ENCODE peak calls at places on chromosomes 1 and 21, in seven cellular contexts. One of them, this sample, is unnamed.

GRCh38 chr1:39409055-39409816 is 82.2 kb upstream of the BMP8A start:
- DNase-seq in H1: no peak
- DNase-seq in mesendoderm: peak
- DNase-seq in IMR-90: peak
- DNase-seq in H9: peak
- DNase-seq in mesenchymal stem cell: peak
- DNase-seq in trophoblast cell: peak
- DNase-seq in this sample: peak

GRCh38 chr1:71428029-71428428 is 347.2 kb upstream of the ZRANB2 start:
- DNase-seq in mesenchymal stem cell: no peak
- DNase-seq in IMR-90: no peak
- DNase-seq in H1: no peak
- DNase-seq in mesendoderm: no peak
- DNase-seq in trophoblast cell: no peak
- DNase-seq in H9: no peak
- DNase-seq in this sample: no peak

GRCh38 chr1:223796210-223796609 is 49.5 kb downstream of the TP53BP2 start:
- DNase-seq in mesendoderm: no peak
- DNase-seq in H9: no peak
- DNase-seq in trophoblast cell: no peak
- DNase-seq in H1: no peak
- DNase-seq in mesenchymal stem cell: no peak
- DNase-seq in IMR-90: no peak
- DNase-seq in this sample: no peak

GRCh38 chr1:40922969-40923368 is 56.5 kb upstream of the CTPS1 start:
- DNase-seq in H9: peak
- DNase-seq in mesenchymal stem cell: no peak
- DNase-seq in mesendoderm: no peak
- DNase-seq in IMR-90: no peak
- DNase-seq in trophoblast cell: no peak
- DNase-seq in H1: no peak
- DNase-seq in this sample: no peak

GRCh38 chr1:99645199-99645598 is 714 bp upstream of the PALMD start:
- DNase-seq in trophoblast cell: peak
- DNase-seq in H1: no peak
- DNase-seq in H9: no peak
- DNase-seq in IMR-90: peak
- DNase-seq in mesendoderm: no peak
- DNase-seq in mesenchymal stem cell: peak
- DNase-seq in this sample: no peak

GRCh38 chr1:8377382-8377928 is 59.5 kb downstream of the SLC45A1 start:
- DNase-seq in IMR-90: no peak
- DNase-seq in mesenchymal stem cell: no peak
- DNase-seq in trophoblast cell: no peak
- DNase-seq in H9: no peak
- DNase-seq in mesendoderm: no peak
- DNase-seq in H1: no peak
- DNase-seq in this sample: no peak

GRCh38 chr1:245566952-245567351 is 412.2 kb downstream of the KIF26B start:
- DNase-seq in H9: no peak
- DNase-seq in H1: no peak
- DNase-seq in trophoblast cell: no peak
- DNase-seq in mesenchymal stem cell: peak
- DNase-seq in IMR-90: no peak
- DNase-seq in mesendoderm: no peak
- DNase-seq in this sample: no peak

GRCh38 chr1:20255666-20256065 is 35.0 kb upstream of the VWA5B1 start:
- DNase-seq in IMR-90: peak
- DNase-seq in mesenchymal stem cell: peak
- DNase-seq in H1: no peak
- DNase-seq in mesendoderm: peak
- DNase-seq in trophoblast cell: peak
- DNase-seq in H9: peak
- DNase-seq in this sample: no peak

GRCh38 chr1:156510709-156511108 is 10.1 kb upstream of the MEF2D start:
- DNase-seq in trophoblast cell: no peak
- DNase-seq in mesendoderm: no peak
- DNase-seq in H1: no peak
- DNase-seq in IMR-90: peak
- DNase-seq in mesenchymal stem cell: no peak
- DNase-seq in H9: no peak
- DNase-seq in this sample: no peak

GRCh38 chr1:199046618-199047017 is 407.8 kb downstream of the PTPRC start:
- DNase-seq in mesendoderm: no peak
- DNase-seq in trophoblast cell: no peak
- DNase-seq in H9: no peak
- DNase-seq in IMR-90: no peak
- DNase-seq in H1: no peak
- DNase-seq in mesenchymal stem cell: no peak
- DNase-seq in this sample: no peak

GRCh38 chr1:207845109-207845508 is 65.8 kb downstream of the CD34 start:
- DNase-seq in H9: no peak
- DNase-seq in mesenchymal stem cell: no peak
- DNase-seq in H1: no peak
- DNase-seq in trophoblast cell: no peak
- DNase-seq in IMR-90: no peak
- DNase-seq in mesendoderm: no peak
- DNase-seq in this sample: no peak

GRCh38 chr1:92854386-92854785 is 22.5 kb downstream of the RPL5 start:
- DNase-seq in H9: no peak
- DNase-seq in mesendoderm: no peak
- DNase-seq in IMR-90: no peak
- DNase-seq in trophoblast cell: peak
- DNase-seq in mesenchymal stem cell: no peak
- DNase-seq in H1: no peak
- DNase-seq in this sample: no peak

GRCh38 chr21:29224006-29224405 is 74.7 kb upstream of the BACH1 start:
- DNase-seq in mesenchymal stem cell: no peak
- DNase-seq in mesendoderm: no peak
- DNase-seq in IMR-90: no peak
- DNase-seq in trophoblast cell: no peak
- DNase-seq in H9: no peak
- DNase-seq in H1: no peak
- DNase-seq in this sample: no peak

GRCh38 chr1:97034651-97035050 is 313.1 kb downstream of the PTBP2 start:
- DNase-seq in IMR-90: no peak
- DNase-seq in mesendoderm: no peak
- DNase-seq in trophoblast cell: no peak
- DNase-seq in mesenchymal stem cell: no peak
- DNase-seq in H9: no peak
- DNase-seq in H1: no peak
- DNase-seq in this sample: no peak
- H3K23ac ChIP-seq in IMR-90: no peak
- H3K23ac ChIP-seq in mesendoderm: no peak
- H3K23ac ChIP-seq in trophoblast cell: no peak
- H3K23ac ChIP-seq in mesenchymal stem cell: no peak
- H3K23ac ChIP-seq in H9: no peak
- H3K23ac ChIP-seq in H1: no peak
- H3K23ac ChIP-seq in this sample: no peak

GRCh38 chr1:59819566-59820438 is 5.1 kb downstream of the HOOK1 start:
- DNase-seq in H9: no peak
- DNase-seq in IMR-90: no peak
- DNase-seq in trophoblast cell: no peak
- DNase-seq in mesendoderm: no peak
- DNase-seq in H1: no peak
- DNase-seq in mesenchymal stem cell: no peak
- DNase-seq in this sample: no peak
- H2BK120ac ChIP-seq in H9: no peak
- H2BK120ac ChIP-seq in IMR-90: no peak
- H2BK120ac ChIP-seq in trophoblast cell: no peak
- H2BK120ac ChIP-seq in mesendoderm: no peak
- H2BK120ac ChIP-seq in H1: no peak
- H2BK120ac ChIP-seq in mesenchymal stem cell: no peak
- H2BK120ac ChIP-seq in this sample: no peak

DNA sequence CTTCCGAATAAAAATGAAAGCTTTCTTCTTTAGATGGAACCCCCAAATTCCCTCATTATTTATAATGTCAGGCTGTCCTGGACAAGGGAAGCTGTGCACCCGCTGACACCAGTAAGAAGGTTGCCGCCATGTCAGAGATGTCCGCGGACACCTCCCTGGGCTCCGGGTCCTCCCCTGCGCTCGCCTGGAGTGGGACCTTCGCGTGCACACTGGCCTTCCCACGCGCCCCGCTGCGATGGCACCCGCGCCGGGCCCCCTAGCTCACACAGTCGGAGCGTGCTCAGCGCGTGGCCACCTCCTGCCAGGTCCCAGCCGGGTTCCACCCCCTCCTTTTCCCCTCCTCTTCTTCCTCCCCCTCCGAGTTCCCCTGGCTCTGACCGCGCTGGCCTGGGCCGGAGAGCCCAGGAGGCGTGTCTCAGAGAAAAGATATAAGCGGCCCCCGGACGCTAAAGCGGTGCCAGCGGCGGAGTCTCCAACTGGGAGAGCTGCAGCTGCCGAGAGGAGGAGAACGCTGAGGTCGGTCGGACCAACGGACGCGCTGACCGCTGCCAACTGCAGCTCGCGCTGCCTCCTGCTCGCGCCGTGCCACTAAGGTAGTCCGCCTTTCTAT is at the start of gene G0S2:
- DNase-seq in H1: no peak
- DNase-seq in IMR-90: peak
- DNase-seq in mesendoderm: peak
- DNase-seq in H9: peak
- DNase-seq in mesenchymal stem cell: peak
- DNase-seq in trophoblast cell: no peak
- DNase-seq in this sample: peak
- H3K9ac ChIP-seq in H1: no peak
- H3K9ac ChIP-seq in IMR-90: peak
- H3K9ac ChIP-seq in mesendoderm: peak
- H3K9ac ChIP-seq in H9: peak
- H3K9ac ChIP-seq in mesenchymal stem cell: peak
- H3K9ac ChIP-seq in trophoblast cell: no peak
- H3K9ac ChIP-seq in this sample: peak

DNA sequence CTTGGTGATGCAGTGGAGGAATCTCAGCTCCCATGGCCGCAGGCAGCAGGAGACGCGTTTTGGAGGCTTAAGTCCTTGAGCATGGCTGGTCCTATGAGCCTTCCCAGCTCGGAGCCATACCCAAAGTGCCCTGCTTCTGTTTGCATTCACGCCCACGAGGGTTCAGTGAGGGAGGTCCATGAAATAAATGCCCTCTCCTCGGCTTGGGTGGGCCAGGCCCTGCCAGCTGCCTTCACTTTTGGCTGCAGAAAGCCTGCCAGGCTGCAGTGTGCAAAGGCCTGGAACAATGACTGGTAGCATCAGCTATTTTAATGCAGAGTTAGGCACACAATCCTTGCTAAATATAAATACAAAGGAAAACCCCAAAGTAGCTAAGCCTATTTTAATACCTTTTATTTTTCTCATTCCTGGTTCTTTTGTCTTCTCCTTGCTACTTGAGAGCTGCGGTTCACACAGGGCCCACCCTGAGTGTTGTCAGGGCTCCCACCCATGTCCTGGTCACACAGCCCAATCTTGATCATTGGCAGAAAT is 49.4 kb downstream of the H3-3A start:
- DNase-seq in mesendoderm: no peak
- DNase-seq in H1: no peak
- DNase-seq in H9: no peak
- DNase-seq in mesenchymal stem cell: no peak
- DNase-seq in IMR-90: no peak
- DNase-seq in trophoblast cell: no peak
- DNase-seq in this sample: no peak
- H3K23ac ChIP-seq in mesendoderm: no peak
- H3K23ac ChIP-seq in H1: no peak
- H3K23ac ChIP-seq in H9: no peak
- H3K23ac ChIP-seq in mesenchymal stem cell: no peak
- H3K23ac ChIP-seq in IMR-90: no peak
- H3K23ac ChIP-seq in trophoblast cell: no peak
- H3K23ac ChIP-seq in this sample: no peak

GRCh38 chr1:86812286-86812685 is 101.6 kb downstream of the SELENOF start:
- DNase-seq in H1: no peak
- DNase-seq in H9: no peak
- DNase-seq in mesendoderm: no peak
- DNase-seq in IMR-90: no peak
- DNase-seq in trophoblast cell: no peak
- DNase-seq in mesenchymal stem cell: no peak
- DNase-seq in this sample: no peak

GRCh38 chr1:86811128-86811527 is 102.8 kb downstream of the SELENOF start:
- DNase-seq in trophoblast cell: no peak
- DNase-seq in H1: no peak
- DNase-seq in mesendoderm: no peak
- DNase-seq in IMR-90: no peak
- DNase-seq in mesenchymal stem cell: no peak
- DNase-seq in H9: no peak
- DNase-seq in this sample: no peak

GRCh38 chr1:86811539-86811938 is 102.4 kb downstream of the SELENOF start:
- DNase-seq in trophoblast cell: no peak
- DNase-seq in IMR-90: no peak
- DNase-seq in H9: peak
- DNase-seq in mesendoderm: peak
- DNase-seq in mesenchymal stem cell: no peak
- DNase-seq in H1: peak
- DNase-seq in this sample: no peak
- H2BK120ac ChIP-seq in trophoblast cell: no peak
- H2BK120ac ChIP-seq in IMR-90: no peak
- H2BK120ac ChIP-seq in H9: no peak
- H2BK120ac ChIP-seq in mesendoderm: no peak
- H2BK120ac ChIP-seq in mesenchymal stem cell: no peak
- H2BK120ac ChIP-seq in H1: no peak
- H2BK120ac ChIP-seq in this sample: no peak

GRCh38 chr1:210234254-210234747 is 1.7 kb downstream of the SERTAD4 start:
- DNase-seq in IMR-90: no peak
- DNase-seq in H1: no peak
- DNase-seq in H9: peak
- DNase-seq in mesenchymal stem cell: no peak
- DNase-seq in mesendoderm: peak
- DNase-seq in trophoblast cell: peak
- DNase-seq in this sample: no peak
- H3K9ac ChIP-seq in IMR-90: no peak
- H3K9ac ChIP-seq in H1: no peak
- H3K9ac ChIP-seq in H9: no peak
- H3K9ac ChIP-seq in mesenchymal stem cell: no peak
- H3K9ac ChIP-seq in mesendoderm: peak
- H3K9ac ChIP-seq in trophoblast cell: no peak
- H3K9ac ChIP-seq in this sample: peak

GRCh38 chr1:63825111-63825510 is 51.3 kb downstream of the ROR1 start:
- DNase-seq in mesendoderm: no peak
- DNase-seq in mesenchymal stem cell: no peak
- DNase-seq in IMR-90: no peak
- DNase-seq in H1: no peak
- DNase-seq in H9: no peak
- DNase-seq in trophoblast cell: no peak
- DNase-seq in this sample: no peak
- H3K23ac ChIP-seq in mesendoderm: no peak
- H3K23ac ChIP-seq in mesenchymal stem cell: no peak
- H3K23ac ChIP-seq in IMR-90: no peak
- H3K23ac ChIP-seq in H1: no peak
- H3K23ac ChIP-seq in H9: no peak
- H3K23ac ChIP-seq in trophoblast cell: no peak
- H3K23ac ChIP-seq in this sample: no peak

This sample was measured in neuronal stem cell.